ENCODE peak calls at places on chromosomes 5 and 9, in ten cellular contexts. U is left ventricle myocardium inferior; Z is choroid plexus epithelial cell; C is heart right ventricle; D is naive thymus-derived CD4-positive, alpha-beta T cell; S is brain microvascular endothelial cell; L is cardiac fibroblast; F is ovary; O is coronary artery; H is psoas muscle. E is an unnamed sample.

GRCh38 chr5:111697881-111698757 is 58.9 kb downstream of the NREP start:
- DNase-seq in U (no peak), Z (peak), C (no peak), D (no peak), S (peak), L (peak), F (no peak), O (no peak), H (no peak), E (peak)

GRCh38 chr9:73640971-73641370 is 489.3 kb downstream of the ANXA1 start:
- DNase-seq in U (no peak), Z (no peak), C (no peak), D (no peak), S (no peak), L (no peak), F (no peak), O (no peak), H (no peak), E (no peak)

GRCh38 chr5:132272341-132273210 is 15.1 kb downstream of the PDLIM4 start:
- DNase-seq in U (peak), Z (peak), C (no peak), D (peak), S (peak), L (peak), F (peak), O (peak), H (peak), E (peak)

GRCh38 chr5:174115226-174115625 is 69.7 kb downstream of the NSG2 start:
- DNase-seq in U (no peak), Z (no peak), C (no peak), D (no peak), S (no peak), L (no peak), F (no peak), O (no peak), H (no peak), E (no peak)

GRCh38 chr9:126763130-126763764 is 41.6 kb upstream of the ZBTB43 start:
- DNase-seq in U (no peak), Z (peak), C (no peak), D (no peak), S (no peak), L (peak), F (no peak), O (no peak), H (no peak), E (peak)

GRCh38 chr5:177439518-177440053 is 7.0 kb upstream of the PRR7 start:
- DNase-seq in U (no peak), Z (no peak), C (no peak), D (no peak), S (no peak), L (no peak), F (no peak), O (no peak), H (no peak), E (no peak)

GRCh38 chr5:118611332-118611945 is 376.9 kb downstream of the DTWD2 start:
- DNase-seq in U (no peak), Z (peak), C (no peak), D (no peak), S (peak), L (peak), F (no peak), O (no peak), H (no peak), E (peak)

GRCh38 chr5:67095346-67095871 is 101.2 kb downstream of the CD180 start:
- DNase-seq in U (peak), Z (peak), C (peak), D (no peak), S (peak), L (peak), F (peak), O (peak), H (peak), E (no peak)

GRCh38 chr9:125521462-125522327 is 185.3 kb downstream of the MAPKAP1 start:
- DNase-seq in U (no peak), Z (peak), C (no peak), D (peak), S (peak), L (peak), F (no peak), O (no peak), H (no peak), E (peak)

GRCh38 chr5:132526290-132526973 is 16.9 kb downstream of the IL5 start:
- DNase-seq in U (no peak), Z (peak), C (peak), D (no peak), S (peak), L (peak), F (peak), O (no peak), H (no peak), E (peak)

GRCh38 chr5:8842906-8843590 is 702.8 kb downstream of the SEMA5A start:
- DNase-seq in U (no peak), Z (peak), C (no peak), D (no peak), S (peak), L (peak), F (no peak), O (no peak), H (no peak), E (peak)

GRCh38 chr5:175202461-175203065 is 241.4 kb downstream of the DRD1 start:
- DNase-seq in U (no peak), Z (no peak), C (no peak), D (no peak), S (no peak), L (no peak), F (no peak), O (no peak), H (no peak), E (peak)

GRCh38 chr9:21817176-21817575 is 14.7 kb downstream of the MTAP start:
- DNase-seq in U (no peak), Z (peak), C (no peak), D (no peak), S (peak), L (peak), F (no peak), O (no peak), H (no peak), E (peak)

GRCh38 chr9:93108301-93109041 is 12.5 kb downstream of the CARD19 start:
- DNase-seq in U (peak), Z (no peak), C (no peak), D (no peak), S (no peak), L (no peak), F (peak), O (peak), H (no peak), E (peak)

GRCh38 chr9:89902450-89902849 is 297.6 kb downstream of the GADD45G start:
- DNase-seq in U (no peak), Z (no peak), C (no peak), D (no peak), S (no peak), L (no peak), F (peak), O (no peak), H (no peak), E (no peak)

GRCh38 chr9:114117996-114118830 is 19.1 kb upstream of the KIF12 start:
- DNase-seq in U (no peak), Z (no peak), C (no peak), D (no peak), S (no peak), L (no peak), F (no peak), O (no peak), H (no peak), E (no peak)

GRCh38 chr5:127228540-127229184 is 61.9 kb upstream of the MEGF10 start:
- DNase-seq in U (no peak), Z (peak), C (no peak), D (no peak), S (no peak), L (no peak), F (no peak), O (no peak), H (no peak), E (no peak)

GRCh38 chr9:4932681-4933080 is 52.4 kb upstream of the JAK2 start:
- DNase-seq in U (no peak), Z (no peak), C (no peak), D (no peak), S (no peak), L (no peak), F (no peak), O (no peak), H (no peak), E (peak)
- H3K4me3 ChIP-seq in U (no peak), Z (no peak), C (no peak), D (no peak), S (no peak), L (no peak), F (no peak), O (peak), H (no peak), E (no peak)

DNA sequence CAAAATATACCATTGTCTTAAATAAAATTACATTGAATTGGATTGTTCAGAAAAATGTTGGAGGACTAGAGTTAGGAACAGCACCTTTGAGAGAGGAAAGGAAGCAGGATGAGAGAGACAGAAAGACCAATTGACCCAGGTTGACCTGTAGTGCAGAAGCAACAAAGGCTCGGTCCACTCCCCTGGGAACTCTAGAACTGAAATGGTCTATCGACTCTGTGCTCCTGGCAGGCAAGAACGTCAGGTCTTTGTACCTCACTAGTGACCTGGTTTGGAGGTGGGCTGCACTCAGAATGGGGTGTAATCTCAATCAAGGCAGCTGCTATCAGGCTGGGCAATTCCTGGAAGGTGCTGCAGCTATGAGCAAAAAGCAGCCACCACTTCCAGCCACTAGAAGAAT is 110.8 kb downstream of the FAM174A start:
- DNase-seq in U (no peak), Z (no peak), C (no peak), D (no peak), S (no peak), L (no peak), F (no peak), O (no peak), H (no peak), E (no peak)
- H3K4me3 ChIP-seq in U (no peak), Z (no peak), C (no peak), D (no peak), S (no peak), L (no peak), F (no peak), O (no peak), H (no peak), E (no peak)

DNA sequence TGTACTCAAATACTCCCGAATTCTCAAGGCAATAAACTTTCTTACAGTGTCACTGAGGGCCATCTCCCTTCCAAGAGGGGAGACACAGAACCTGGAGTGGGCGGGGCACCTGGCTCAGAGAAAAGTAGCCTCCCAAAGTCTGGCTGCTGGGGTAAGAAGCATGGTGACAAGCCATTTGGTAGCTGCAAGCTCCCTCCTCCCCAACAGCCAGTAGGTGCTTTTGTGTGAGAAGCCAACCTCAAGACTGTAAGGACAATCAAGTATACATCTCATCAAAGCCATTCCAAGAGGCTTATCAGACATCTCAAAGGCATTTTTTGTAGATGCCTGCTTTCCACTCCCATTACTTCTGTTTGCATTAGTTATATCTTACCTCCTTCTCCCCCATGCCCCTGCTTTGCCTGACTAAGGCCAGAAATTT is 1.4 kb downstream of the DAB2 start:
- DNase-seq in U (peak), Z (no peak), C (peak), D (no peak), S (no peak), L (no peak), F (no peak), O (no peak), H (peak), E (no peak)
- H3K4me3 ChIP-seq in U (peak), Z (peak), C (peak), D (no peak), S (peak), L (peak), F (peak), O (peak), H (peak), E (no peak)

GRCh38 chr5:10303201-10303600 is 4.5 kb downstream of the CMBL start:
- DNase-seq in U (no peak), Z (no peak), C (no peak), D (no peak), S (no peak), L (no peak), F (no peak), O (no peak), H (no peak), E (no peak)

GRCh38 chr5:10301266-10301665 is 6.4 kb downstream of the CMBL start:
- DNase-seq in U (no peak), Z (no peak), C (no peak), D (no peak), S (no peak), L (no peak), F (no peak), O (no peak), H (no peak), E (peak)

GRCh38 chr5:10300246-10300645 is 7.5 kb downstream of the CMBL start:
- DNase-seq in U (no peak), Z (no peak), C (no peak), D (no peak), S (no peak), L (no peak), F (no peak), O (no peak), H (no peak), E (no peak)

GRCh38 chr5:10303699-10304170 is 4.0 kb downstream of the CMBL start:
- DNase-seq in U (no peak), Z (no peak), C (no peak), D (no peak), S (no peak), L (no peak), F (no peak), O (no peak), H (no peak), E (no peak)

DNA sequence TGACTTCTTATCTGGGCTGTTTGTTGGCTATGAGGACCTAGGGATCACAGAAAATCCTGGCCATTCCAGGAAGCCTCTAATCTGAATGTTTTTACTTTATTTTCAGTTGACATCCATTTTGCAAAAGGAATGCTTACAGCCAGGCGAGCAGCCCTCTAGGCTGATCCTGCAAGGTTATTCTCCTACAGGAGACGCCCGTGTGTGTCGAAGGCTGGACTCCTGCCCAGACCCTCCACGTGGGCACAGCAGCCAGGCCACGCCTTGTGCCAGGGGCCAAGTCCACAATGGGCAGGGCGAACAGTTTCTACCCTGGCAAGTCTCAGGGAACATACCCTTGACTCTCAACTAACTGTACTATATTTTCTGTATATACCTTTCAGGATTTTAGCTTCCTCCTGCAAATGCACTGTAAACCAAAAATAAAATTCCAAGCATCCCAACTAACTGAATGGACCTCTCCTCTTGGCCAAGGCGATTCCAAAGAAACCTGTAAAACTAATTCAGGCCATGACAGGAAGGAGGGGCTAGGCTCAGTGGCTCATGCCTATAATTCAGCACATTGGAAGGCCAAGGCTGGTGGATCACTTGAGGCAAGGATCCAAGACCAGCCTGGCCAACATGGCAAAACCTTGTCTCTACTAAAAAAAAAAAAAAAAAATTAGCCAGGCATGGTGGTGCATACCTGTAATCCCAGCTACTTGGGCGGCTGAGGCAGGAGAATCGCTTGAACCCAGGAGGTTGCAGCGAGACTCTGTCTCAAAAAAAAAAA is 5.7 kb downstream of the CMBL start:
- DNase-seq in U (peak), Z (no peak), C (peak), D (no peak), S (no peak), L (no peak), F (no peak), O (peak), H (peak), E (peak)
- H3K4me3 ChIP-seq in U (peak), Z (no peak), C (peak), D (no peak), S (no peak), L (no peak), F (no peak), O (peak), H (peak), E (no peak)

DNA sequence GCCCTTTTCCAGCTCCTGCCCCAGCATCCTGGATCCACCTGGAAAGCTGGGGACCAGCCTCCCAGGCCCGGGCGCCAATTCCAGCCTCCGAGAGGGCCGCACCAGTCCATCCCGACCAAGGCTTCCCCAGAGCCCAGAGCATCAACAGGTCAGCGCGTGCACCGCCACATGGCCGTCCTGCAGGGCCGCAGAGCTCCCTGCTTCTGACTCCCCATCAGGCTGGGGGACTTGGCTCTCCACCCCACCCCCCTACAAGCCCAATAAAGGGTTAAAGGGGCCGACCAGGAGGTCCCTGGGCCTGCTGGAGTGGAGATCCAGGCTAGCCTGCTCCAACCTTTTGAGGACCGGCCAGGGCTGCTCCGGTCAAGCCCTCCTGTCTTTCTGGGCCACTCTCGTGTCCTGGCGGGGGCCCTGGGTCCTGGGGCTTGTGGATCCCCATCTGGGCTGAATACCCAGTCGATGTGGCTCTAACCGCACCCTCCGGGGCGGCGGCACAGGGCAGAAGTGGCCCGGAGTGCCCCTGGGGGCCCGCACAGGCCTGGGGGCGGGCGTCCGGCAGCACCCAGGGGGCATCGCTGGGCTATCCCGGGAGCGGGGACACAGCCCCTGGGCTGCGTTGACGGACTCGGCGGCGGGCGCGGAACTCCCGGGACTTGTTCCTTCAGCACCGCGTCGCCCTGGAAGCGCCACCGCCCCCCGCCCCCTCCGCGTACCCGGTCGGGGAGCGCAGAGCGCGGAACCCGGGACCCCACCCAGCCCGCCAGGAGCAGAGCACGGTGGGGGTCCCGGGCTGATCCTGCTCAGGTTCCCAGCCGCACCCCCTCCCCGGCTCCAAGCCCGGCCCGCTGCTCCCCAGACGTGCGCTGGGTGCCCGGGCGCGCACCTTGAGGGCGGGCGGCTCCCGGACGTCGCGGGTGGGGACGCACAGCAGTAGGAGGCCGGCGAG is 590 bp downstream of the ENTPD2 start:
- DNase-seq in U (no peak), Z (no peak), C (no peak), D (no peak), S (no peak), L (no peak), F (peak), O (no peak), H (no peak), E (no peak)
- H3K4me3 ChIP-seq in U (peak), Z (no peak), C (peak), D (no peak), S (no peak), L (no peak), F (peak), O (peak), H (peak), E (peak)

GRCh38 chr9:133428579-133429215 is 6.5 kb downstream of the ADAMTS13 start:
- DNase-seq in U (no peak), Z (no peak), C (no peak), D (no peak), S (no peak), L (no peak), F (no peak), O (no peak), H (no peak), E (peak)

GRCh38 chr9:133429216-133429613 is 7.0 kb downstream of the ADAMTS13 start:
- DNase-seq in U (no peak), Z (no peak), C (no peak), D (no peak), S (no peak), L (no peak), F (no peak), O (no peak), H (no peak), E (no peak)

GRCh38 chr9:133427658-133428348 is 5.6 kb downstream of the ADAMTS13 start:
- DNase-seq in U (no peak), Z (no peak), C (no peak), D (no peak), S (no peak), L (no peak), F (no peak), O (no peak), H (no peak), E (no peak)

GRCh38 chr9:133429641-133430161 is 7.5 kb downstream of the ADAMTS13 start:
- DNase-seq in U (no peak), Z (peak), C (peak), D (no peak), S (peak), L (peak), F (no peak), O (no peak), H (no peak), E (peak)

DNA sequence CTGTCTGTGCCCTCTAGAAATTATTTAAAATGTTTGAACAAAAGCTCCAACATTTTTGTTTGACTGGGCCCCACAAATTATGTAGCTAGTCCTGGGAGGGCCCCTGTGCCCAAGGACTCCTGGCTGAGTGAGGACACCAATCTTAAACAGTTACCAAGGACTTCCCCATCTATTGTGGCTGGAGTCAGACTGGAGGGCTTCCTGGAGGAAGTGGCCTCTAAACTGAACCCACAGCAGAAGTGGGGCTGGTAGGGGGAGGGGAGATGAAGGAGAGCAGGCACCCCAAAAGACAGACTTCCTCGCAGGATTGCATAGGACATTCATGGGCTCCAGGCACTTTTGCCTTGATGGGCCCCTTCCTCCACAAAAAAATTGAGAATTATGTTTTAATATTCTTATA is 8.1 kb downstream of the ADAMTS13 start:
- DNase-seq in U (no peak), Z (no peak), C (no peak), D (no peak), S (no peak), L (no peak), F (no peak), O (no peak), H (no peak), E (no peak)
- H3K4me3 ChIP-seq in U (no peak), Z (no peak), C (no peak), D (no peak), S (no peak), L (no peak), F (no peak), O (no peak), H (no peak), E (no peak)

GRCh38 chr5:146751781-146752401 is 126.7 kb downstream of the PPP2R2B start:
- DNase-seq in U (no peak), Z (no peak), C (no peak), D (peak), S (no peak), L (no peak), F (no peak), O (no peak), H (no peak), E (no peak)
- H3K4me3 ChIP-seq in U (no peak), Z (no peak), C (no peak), D (peak), S (no peak), L (no peak), F (no peak), O (no peak), H (no peak), E (no peak)